ENCODE peak calls at places on chromosomes 5 and 9, in seven cellular contexts. V is G401; S is adrenal gland; Y is effector memory CD8-positive, alpha-beta T cell; T is aorta; U is A549; X is T-helper 2 cell. E is an unnamed sample.

GRCh38 chr5:149519624-149520023 is 31.6 kb downstream of the CSNK1A1 start:
- DNase-seq in Y (no peak), S (no peak), U (no peak), X (no peak), V (no peak), T (no peak), E (no peak)

GRCh38 chr5:82421119-82421518 is 143.0 kb upstream of the RPS23 start:
- DNase-seq in V (no peak), S (no peak), X (no peak), T (no peak), U (peak), Y (no peak), E (no peak)

GRCh38 chr9:78278177-78278777 is 18.6 kb upstream of the PSAT1 start:
- DNase-seq in V (no peak), S (no peak), T (no peak), U (no peak), Y (no peak), X (no peak), E (no peak)

GRCh38 chr5:169100735-169101075 is 200.2 kb downstream of the SLIT3 start:
- DNase-seq in X (no peak), T (no peak), Y (no peak), V (no peak), U (peak), S (no peak), E (no peak)

GRCh38 chr5:167726641-167727040 is 564.8 kb upstream of the WWC1 start:
- DNase-seq in V (no peak), Y (no peak), S (no peak), U (no peak), T (no peak), X (no peak), E (no peak)

GRCh38 chr5:134555223-134555790 is 29.8 kb downstream of the JADE2 start:
- DNase-seq in X (no peak), V (no peak), U (no peak), S (no peak), T (no peak), Y (no peak), E (no peak)

GRCh38 chr9:86298873-86299272 is 16.5 kb upstream of the ISCA1 start:
- DNase-seq in X (no peak), V (no peak), S (peak), Y (no peak), T (no peak), U (no peak), E (no peak)

GRCh38 chr9:128243486-128244415 is 32.1 kb downstream of the GOLGA2 start:
- DNase-seq in X (no peak), T (no peak), U (no peak), S (no peak), V (no peak), Y (no peak), E (no peak)

GRCh38 chr9:91785403-91785917 is 164.6 kb downstream of the ROR2 start:
- DNase-seq in X (no peak), T (no peak), Y (no peak), U (no peak), V (no peak), S (peak), E (no peak)

GRCh38 chr5:72554897-72555296 is 47.7 kb upstream of the ZNF366 start:
- DNase-seq in X (no peak), Y (no peak), U (no peak), V (no peak), S (no peak), T (no peak), E (no peak)

GRCh38 chr5:115962565-115963402 is 509 bp downstream of the LVRN start:
- DNase-seq in U (no peak), T (peak), Y (no peak), S (peak), V (no peak), X (no peak), E (no peak)

GRCh38 chr9:89674667-89675402 is 70.0 kb downstream of the GADD45G start:
- DNase-seq in Y (no peak), S (peak), V (peak), U (no peak), X (no peak), T (peak), E (no peak)

GRCh38 chr5:54876-55569 is 36.9 kb upstream of the PLEKHG4B start:
- DNase-seq in T (no peak), V (no peak), U (no peak), S (no peak), Y (no peak), X (no peak), E (no peak)

GRCh38 chr5:71830626-71831539 is 111.8 kb downstream of the CARTPT start:
- DNase-seq in Y (no peak), S (peak), T (peak), X (no peak), V (peak), U (no peak), E (no peak)

GRCh38 chr9:83598487-83598886 is 24.5 kb upstream of the IDNK start:
- DNase-seq in Y (no peak), X (no peak), V (no peak), S (no peak), T (no peak), U (no peak), E (no peak)

GRCh38 chr9:128274245-128274644 is 1.6 kb downstream of the GOLGA2 start:
- DNase-seq in V (no peak), T (no peak), Y (no peak), U (no peak), X (no peak), S (no peak), E (no peak)

E was measured in CD4-positive, alpha-beta T cell.